ENCODE peak calls at places on chromosomes 11 and 22, in ten cellular contexts. One of them, this sample, is unnamed.

GRCh38 chr11:11416917-11417316 is 63.9 kb upstream of the CSNK2A3 start:
- DNase-seq in T-cell: no peak
- DNase-seq in myocyte: peak
- DNase-seq in activated T-helper 1 cell treated with Interleukin-2 at 50 U/mL for 16 hours: no peak
- DNase-seq in activated naive CD8-positive, alpha-beta T cell treated with anti-CD3 and anti-CD28 coated beads, Interleukin-2, amount 10 ng/mL, durations not matched to agents 7 days and 5 days: no peak
- DNase-seq in upper lobe of right lung: no peak
- DNase-seq in HFFc6: peak
- DNase-seq in Calu3: no peak
- DNase-seq in stimulated activated CD4-positive, alpha-beta T cell treated with anti-CD3 and anti-CD28 coated beads, Interleukin-1b, Interleukin-23, amount 100 ng/mL, for 24 hours: no peak
- DNase-seq in EH: peak
- DNase-seq in this sample: no peak

GRCh38 chr11:72015511-72016061 is 16.9 kb downstream of the IL18BP start:
- DNase-seq in T-cell: no peak
- DNase-seq in myocyte: no peak
- DNase-seq in activated T-helper 1 cell treated with Interleukin-2 at 50 U/mL for 16 hours: no peak
- DNase-seq in activated naive CD8-positive, alpha-beta T cell treated with anti-CD3 and anti-CD28 coated beads, Interleukin-2, amount 10 ng/mL, durations not matched to agents 7 days and 5 days: no peak
- DNase-seq in upper lobe of right lung: peak
- DNase-seq in HFFc6: no peak
- DNase-seq in Calu3: peak
- DNase-seq in stimulated activated CD4-positive, alpha-beta T cell treated with anti-CD3 and anti-CD28 coated beads, Interleukin-1b, Interleukin-23, amount 100 ng/mL, for 24 hours: no peak
- DNase-seq in EH: no peak
- DNase-seq in this sample: no peak

GRCh38 chr11:57287884-57288283 is 36.9 kb downstream of the TNKS1BP1 start:
- DNase-seq in T-cell: no peak
- DNase-seq in myocyte: no peak
- DNase-seq in activated T-helper 1 cell treated with Interleukin-2 at 50 U/mL for 16 hours: no peak
- DNase-seq in activated naive CD8-positive, alpha-beta T cell treated with anti-CD3 and anti-CD28 coated beads, Interleukin-2, amount 10 ng/mL, durations not matched to agents 7 days and 5 days: no peak
- DNase-seq in upper lobe of right lung: no peak
- DNase-seq in HFFc6: no peak
- DNase-seq in Calu3: no peak
- DNase-seq in stimulated activated CD4-positive, alpha-beta T cell treated with anti-CD3 and anti-CD28 coated beads, Interleukin-1b, Interleukin-23, amount 100 ng/mL, for 24 hours: no peak
- DNase-seq in EH: no peak
- DNase-seq in this sample: no peak

GRCh38 chr22:20990184-20991180 is 8.4 kb downstream of the LZTR1 start:
- DNase-seq in T-cell: no peak
- DNase-seq in myocyte: no peak
- DNase-seq in activated T-helper 1 cell treated with Interleukin-2 at 50 U/mL for 16 hours: no peak
- DNase-seq in activated naive CD8-positive, alpha-beta T cell treated with anti-CD3 and anti-CD28 coated beads, Interleukin-2, amount 10 ng/mL, durations not matched to agents 7 days and 5 days: no peak
- DNase-seq in upper lobe of right lung: no peak
- DNase-seq in HFFc6: no peak
- DNase-seq in Calu3: no peak
- DNase-seq in stimulated activated CD4-positive, alpha-beta T cell treated with anti-CD3 and anti-CD28 coated beads, Interleukin-1b, Interleukin-23, amount 100 ng/mL, for 24 hours: no peak
- DNase-seq in EH: no peak
- DNase-seq in this sample: no peak

GRCh38 chr11:581752-582151 is 5.5 kb downstream of the PHRF1 start:
- DNase-seq in T-cell: no peak
- DNase-seq in myocyte: no peak
- DNase-seq in activated T-helper 1 cell treated with Interleukin-2 at 50 U/mL for 16 hours: no peak
- DNase-seq in activated naive CD8-positive, alpha-beta T cell treated with anti-CD3 and anti-CD28 coated beads, Interleukin-2, amount 10 ng/mL, durations not matched to agents 7 days and 5 days: no peak
- DNase-seq in upper lobe of right lung: no peak
- DNase-seq in HFFc6: no peak
- DNase-seq in Calu3: no peak
- DNase-seq in stimulated activated CD4-positive, alpha-beta T cell treated with anti-CD3 and anti-CD28 coated beads, Interleukin-1b, Interleukin-23, amount 100 ng/mL, for 24 hours: no peak
- DNase-seq in EH: no peak
- DNase-seq in this sample: no peak

GRCh38 chr11:110522456-110522855 is 92.7 kb downstream of the FDX1 start:
- DNase-seq in T-cell: no peak
- DNase-seq in myocyte: no peak
- DNase-seq in activated T-helper 1 cell treated with Interleukin-2 at 50 U/mL for 16 hours: no peak
- DNase-seq in activated naive CD8-positive, alpha-beta T cell treated with anti-CD3 and anti-CD28 coated beads, Interleukin-2, amount 10 ng/mL, durations not matched to agents 7 days and 5 days: no peak
- DNase-seq in upper lobe of right lung: no peak
- DNase-seq in HFFc6: no peak
- DNase-seq in Calu3: no peak
- DNase-seq in stimulated activated CD4-positive, alpha-beta T cell treated with anti-CD3 and anti-CD28 coated beads, Interleukin-1b, Interleukin-23, amount 100 ng/mL, for 24 hours: no peak
- DNase-seq in EH: no peak
- DNase-seq in this sample: no peak

GRCh38 chr11:27347361-27347760 is 15.7 kb downstream of the CCDC34 start:
- DNase-seq in T-cell: no peak
- DNase-seq in myocyte: no peak
- DNase-seq in activated T-helper 1 cell treated with Interleukin-2 at 50 U/mL for 16 hours: no peak
- DNase-seq in activated naive CD8-positive, alpha-beta T cell treated with anti-CD3 and anti-CD28 coated beads, Interleukin-2, amount 10 ng/mL, durations not matched to agents 7 days and 5 days: no peak
- DNase-seq in upper lobe of right lung: no peak
- DNase-seq in HFFc6: no peak
- DNase-seq in Calu3: no peak
- DNase-seq in stimulated activated CD4-positive, alpha-beta T cell treated with anti-CD3 and anti-CD28 coated beads, Interleukin-1b, Interleukin-23, amount 100 ng/mL, for 24 hours: no peak
- DNase-seq in EH: no peak
- DNase-seq in this sample: no peak

GRCh38 chr11:5226732-5227327 is at the start of gene HBB:
- DNase-seq in T-cell: no peak
- DNase-seq in myocyte: no peak
- DNase-seq in activated T-helper 1 cell treated with Interleukin-2 at 50 U/mL for 16 hours: no peak
- DNase-seq in activated naive CD8-positive, alpha-beta T cell treated with anti-CD3 and anti-CD28 coated beads, Interleukin-2, amount 10 ng/mL, durations not matched to agents 7 days and 5 days: no peak
- DNase-seq in upper lobe of right lung: no peak
- DNase-seq in HFFc6: no peak
- DNase-seq in Calu3: no peak
- DNase-seq in stimulated activated CD4-positive, alpha-beta T cell treated with anti-CD3 and anti-CD28 coated beads, Interleukin-1b, Interleukin-23, amount 100 ng/mL, for 24 hours: no peak
- DNase-seq in EH: no peak
- DNase-seq in this sample: no peak

GRCh38 chr11:31810779-31811647 is at the start of gene PAX6:
- DNase-seq in T-cell: peak
- DNase-seq in myocyte: peak
- DNase-seq in activated T-helper 1 cell treated with Interleukin-2 at 50 U/mL for 16 hours: no peak
- DNase-seq in activated naive CD8-positive, alpha-beta T cell treated with anti-CD3 and anti-CD28 coated beads, Interleukin-2, amount 10 ng/mL, durations not matched to agents 7 days and 5 days: no peak
- DNase-seq in upper lobe of right lung: no peak
- DNase-seq in HFFc6: no peak
- DNase-seq in Calu3: peak
- DNase-seq in stimulated activated CD4-positive, alpha-beta T cell treated with anti-CD3 and anti-CD28 coated beads, Interleukin-1b, Interleukin-23, amount 100 ng/mL, for 24 hours: no peak
- DNase-seq in EH: no peak
- DNase-seq in this sample: peak

GRCh38 chr11:74434528-74434927 is 32.8 kb downstream of the KCNE3 start:
- DNase-seq in T-cell: no peak
- DNase-seq in myocyte: no peak
- DNase-seq in activated T-helper 1 cell treated with Interleukin-2 at 50 U/mL for 16 hours: no peak
- DNase-seq in activated naive CD8-positive, alpha-beta T cell treated with anti-CD3 and anti-CD28 coated beads, Interleukin-2, amount 10 ng/mL, durations not matched to agents 7 days and 5 days: no peak
- DNase-seq in upper lobe of right lung: no peak
- DNase-seq in HFFc6: no peak
- DNase-seq in Calu3: no peak
- DNase-seq in stimulated activated CD4-positive, alpha-beta T cell treated with anti-CD3 and anti-CD28 coated beads, Interleukin-1b, Interleukin-23, amount 100 ng/mL, for 24 hours: no peak
- DNase-seq in EH: peak
- DNase-seq in this sample: no peak

GRCh38 chr11:16097543-16097942 is 258.8 kb downstream of the SOX6 start:
- DNase-seq in T-cell: no peak
- DNase-seq in myocyte: no peak
- DNase-seq in activated T-helper 1 cell treated with Interleukin-2 at 50 U/mL for 16 hours: no peak
- DNase-seq in activated naive CD8-positive, alpha-beta T cell treated with anti-CD3 and anti-CD28 coated beads, Interleukin-2, amount 10 ng/mL, durations not matched to agents 7 days and 5 days: no peak
- DNase-seq in upper lobe of right lung: no peak
- DNase-seq in HFFc6: no peak
- DNase-seq in Calu3: no peak
- DNase-seq in stimulated activated CD4-positive, alpha-beta T cell treated with anti-CD3 and anti-CD28 coated beads, Interleukin-1b, Interleukin-23, amount 100 ng/mL, for 24 hours: no peak
- DNase-seq in EH: no peak
- DNase-seq in this sample: no peak

GRCh38 chr11:125382211-125382807 is 113.8 kb downstream of the FEZ1 start:
- DNase-seq in T-cell: no peak
- DNase-seq in myocyte: no peak
- DNase-seq in activated T-helper 1 cell treated with Interleukin-2 at 50 U/mL for 16 hours: no peak
- DNase-seq in activated naive CD8-positive, alpha-beta T cell treated with anti-CD3 and anti-CD28 coated beads, Interleukin-2, amount 10 ng/mL, durations not matched to agents 7 days and 5 days: no peak
- DNase-seq in upper lobe of right lung: peak
- DNase-seq in HFFc6: no peak
- DNase-seq in Calu3: peak
- DNase-seq in stimulated activated CD4-positive, alpha-beta T cell treated with anti-CD3 and anti-CD28 coated beads, Interleukin-1b, Interleukin-23, amount 100 ng/mL, for 24 hours: no peak
- DNase-seq in EH: no peak
- DNase-seq in this sample: no peak

GRCh38 chr11:60970369-60970774 is 1.1 kb upstream of the CD6 start:
- DNase-seq in T-cell: peak
- DNase-seq in myocyte: peak
- DNase-seq in activated T-helper 1 cell treated with Interleukin-2 at 50 U/mL for 16 hours: peak
- DNase-seq in activated naive CD8-positive, alpha-beta T cell treated with anti-CD3 and anti-CD28 coated beads, Interleukin-2, amount 10 ng/mL, durations not matched to agents 7 days and 5 days: peak
- DNase-seq in upper lobe of right lung: peak
- DNase-seq in HFFc6: peak
- DNase-seq in Calu3: peak
- DNase-seq in stimulated activated CD4-positive, alpha-beta T cell treated with anti-CD3 and anti-CD28 coated beads, Interleukin-1b, Interleukin-23, amount 100 ng/mL, for 24 hours: peak
- DNase-seq in EH: peak
- DNase-seq in this sample: peak

GRCh38 chr22:24315367-24315781 is 44.7 kb downstream of the SPECC1L start:
- DNase-seq in T-cell: no peak
- DNase-seq in myocyte: no peak
- DNase-seq in activated T-helper 1 cell treated with Interleukin-2 at 50 U/mL for 16 hours: no peak
- DNase-seq in activated naive CD8-positive, alpha-beta T cell treated with anti-CD3 and anti-CD28 coated beads, Interleukin-2, amount 10 ng/mL, durations not matched to agents 7 days and 5 days: no peak
- DNase-seq in upper lobe of right lung: no peak
- DNase-seq in HFFc6: no peak
- DNase-seq in Calu3: no peak
- DNase-seq in stimulated activated CD4-positive, alpha-beta T cell treated with anti-CD3 and anti-CD28 coated beads, Interleukin-1b, Interleukin-23, amount 100 ng/mL, for 24 hours: no peak
- DNase-seq in EH: peak
- DNase-seq in this sample: no peak

GRCh38 chr22:45504703-45505341 is 2.1 kb downstream of the FBLN1 start:
- DNase-seq in T-cell: no peak
- DNase-seq in myocyte: peak
- DNase-seq in activated T-helper 1 cell treated with Interleukin-2 at 50 U/mL for 16 hours: no peak
- DNase-seq in activated naive CD8-positive, alpha-beta T cell treated with anti-CD3 and anti-CD28 coated beads, Interleukin-2, amount 10 ng/mL, durations not matched to agents 7 days and 5 days: no peak
- DNase-seq in upper lobe of right lung: no peak
- DNase-seq in HFFc6: peak
- DNase-seq in Calu3: no peak
- DNase-seq in stimulated activated CD4-positive, alpha-beta T cell treated with anti-CD3 and anti-CD28 coated beads, Interleukin-1b, Interleukin-23, amount 100 ng/mL, for 24 hours: no peak
- DNase-seq in EH: peak
- DNase-seq in this sample: no peak

GRCh38 chr22:37254206-37254866 is 10.3 kb upstream of the RAC2 start:
- DNase-seq in T-cell: no peak
- DNase-seq in myocyte: peak
- DNase-seq in activated T-helper 1 cell treated with Interleukin-2 at 50 U/mL for 16 hours: no peak
- DNase-seq in activated naive CD8-positive, alpha-beta T cell treated with anti-CD3 and anti-CD28 coated beads, Interleukin-2, amount 10 ng/mL, durations not matched to agents 7 days and 5 days: no peak
- DNase-seq in upper lobe of right lung: peak
- DNase-seq in HFFc6: peak
- DNase-seq in Calu3: peak
- DNase-seq in stimulated activated CD4-positive, alpha-beta T cell treated with anti-CD3 and anti-CD28 coated beads, Interleukin-1b, Interleukin-23, amount 100 ng/mL, for 24 hours: no peak
- DNase-seq in EH: peak
- DNase-seq in this sample: peak

GRCh38 chr11:62103141-62103540 is 20.7 kb upstream of the INCENP start:
- DNase-seq in T-cell: no peak
- DNase-seq in myocyte: no peak
- DNase-seq in activated T-helper 1 cell treated with Interleukin-2 at 50 U/mL for 16 hours: no peak
- DNase-seq in activated naive CD8-positive, alpha-beta T cell treated with anti-CD3 and anti-CD28 coated beads, Interleukin-2, amount 10 ng/mL, durations not matched to agents 7 days and 5 days: no peak
- DNase-seq in upper lobe of right lung: no peak
- DNase-seq in HFFc6: no peak
- DNase-seq in Calu3: no peak
- DNase-seq in stimulated activated CD4-positive, alpha-beta T cell treated with anti-CD3 and anti-CD28 coated beads, Interleukin-1b, Interleukin-23, amount 100 ng/mL, for 24 hours: no peak
- DNase-seq in EH: no peak
- DNase-seq in this sample: no peak

GRCh38 chr11:36405585-36406367 is 104.3 kb downstream of the TRAF6 start:
- DNase-seq in T-cell: no peak
- DNase-seq in myocyte: no peak
- DNase-seq in activated T-helper 1 cell treated with Interleukin-2 at 50 U/mL for 16 hours: no peak
- DNase-seq in activated naive CD8-positive, alpha-beta T cell treated with anti-CD3 and anti-CD28 coated beads, Interleukin-2, amount 10 ng/mL, durations not matched to agents 7 days and 5 days: no peak
- DNase-seq in upper lobe of right lung: no peak
- DNase-seq in HFFc6: no peak
- DNase-seq in Calu3: no peak
- DNase-seq in stimulated activated CD4-positive, alpha-beta T cell treated with anti-CD3 and anti-CD28 coated beads, Interleukin-1b, Interleukin-23, amount 100 ng/mL, for 24 hours: no peak
- DNase-seq in EH: peak
- DNase-seq in this sample: no peak

GRCh38 chr11:134527382-134528243 is 115.6 kb upstream of the B3GAT1 start:
- DNase-seq in T-cell: no peak
- DNase-seq in myocyte: no peak
- DNase-seq in activated T-helper 1 cell treated with Interleukin-2 at 50 U/mL for 16 hours: no peak
- DNase-seq in activated naive CD8-positive, alpha-beta T cell treated with anti-CD3 and anti-CD28 coated beads, Interleukin-2, amount 10 ng/mL, durations not matched to agents 7 days and 5 days: peak
- DNase-seq in upper lobe of right lung: peak
- DNase-seq in HFFc6: no peak
- DNase-seq in Calu3: no peak
- DNase-seq in stimulated activated CD4-positive, alpha-beta T cell treated with anti-CD3 and anti-CD28 coated beads, Interleukin-1b, Interleukin-23, amount 100 ng/mL, for 24 hours: no peak
- DNase-seq in EH: no peak
- DNase-seq in this sample: no peak

GRCh38 chr22:28230682-28231081 is 311.6 kb upstream of the PITPNB start:
- DNase-seq in T-cell: no peak
- DNase-seq in myocyte: no peak
- DNase-seq in activated T-helper 1 cell treated with Interleukin-2 at 50 U/mL for 16 hours: no peak
- DNase-seq in activated naive CD8-positive, alpha-beta T cell treated with anti-CD3 and anti-CD28 coated beads, Interleukin-2, amount 10 ng/mL, durations not matched to agents 7 days and 5 days: no peak
- DNase-seq in upper lobe of right lung: no peak
- DNase-seq in HFFc6: no peak
- DNase-seq in Calu3: no peak
- DNase-seq in stimulated activated CD4-positive, alpha-beta T cell treated with anti-CD3 and anti-CD28 coated beads, Interleukin-1b, Interleukin-23, amount 100 ng/mL, for 24 hours: no peak
- DNase-seq in EH: peak
- DNase-seq in this sample: no peak

GRCh38 chr22:47296405-47297260 is 534.2 kb downstream of the TBC1D22A start:
- DNase-seq in T-cell: no peak
- DNase-seq in myocyte: no peak
- DNase-seq in activated T-helper 1 cell treated with Interleukin-2 at 50 U/mL for 16 hours: no peak
- DNase-seq in activated naive CD8-positive, alpha-beta T cell treated with anti-CD3 and anti-CD28 coated beads, Interleukin-2, amount 10 ng/mL, durations not matched to agents 7 days and 5 days: no peak
- DNase-seq in upper lobe of right lung: no peak
- DNase-seq in HFFc6: no peak
- DNase-seq in Calu3: no peak
- DNase-seq in stimulated activated CD4-positive, alpha-beta T cell treated with anti-CD3 and anti-CD28 coated beads, Interleukin-1b, Interleukin-23, amount 100 ng/mL, for 24 hours: no peak
- DNase-seq in EH: no peak
- DNase-seq in this sample: no peak

GRCh38 chr11:62505112-62505783 is 41.4 kb downstream of the AHNAK start:
- DNase-seq in T-cell: no peak
- DNase-seq in myocyte: no peak
- DNase-seq in activated T-helper 1 cell treated with Interleukin-2 at 50 U/mL for 16 hours: no peak
- DNase-seq in activated naive CD8-positive, alpha-beta T cell treated with anti-CD3 and anti-CD28 coated beads, Interleukin-2, amount 10 ng/mL, durations not matched to agents 7 days and 5 days: no peak
- DNase-seq in upper lobe of right lung: no peak
- DNase-seq in HFFc6: no peak
- DNase-seq in Calu3: no peak
- DNase-seq in stimulated activated CD4-positive, alpha-beta T cell treated with anti-CD3 and anti-CD28 coated beads, Interleukin-1b, Interleukin-23, amount 100 ng/mL, for 24 hours: no peak
- DNase-seq in EH: no peak
- DNase-seq in this sample: no peak

GRCh38 chr22:37907036-37907954 is 1.2 kb downstream of the MICALL1 start:
- DNase-seq in T-cell: no peak
- DNase-seq in myocyte: no peak
- DNase-seq in activated T-helper 1 cell treated with Interleukin-2 at 50 U/mL for 16 hours: no peak
- DNase-seq in activated naive CD8-positive, alpha-beta T cell treated with anti-CD3 and anti-CD28 coated beads, Interleukin-2, amount 10 ng/mL, durations not matched to agents 7 days and 5 days: no peak
- DNase-seq in upper lobe of right lung: no peak
- DNase-seq in HFFc6: peak
- DNase-seq in Calu3: no peak
- DNase-seq in stimulated activated CD4-positive, alpha-beta T cell treated with anti-CD3 and anti-CD28 coated beads, Interleukin-1b, Interleukin-23, amount 100 ng/mL, for 24 hours: no peak
- DNase-seq in EH: peak
- DNase-seq in this sample: no peak

GRCh38 chr11:119584193-119585037 is 144.6 kb downstream of the NECTIN1 start:
- DNase-seq in T-cell: no peak
- DNase-seq in myocyte: peak
- DNase-seq in activated T-helper 1 cell treated with Interleukin-2 at 50 U/mL for 16 hours: no peak
- DNase-seq in activated naive CD8-positive, alpha-beta T cell treated with anti-CD3 and anti-CD28 coated beads, Interleukin-2, amount 10 ng/mL, durations not matched to agents 7 days and 5 days: peak
- DNase-seq in upper lobe of right lung: peak
- DNase-seq in HFFc6: no peak
- DNase-seq in Calu3: peak
- DNase-seq in stimulated activated CD4-positive, alpha-beta T cell treated with anti-CD3 and anti-CD28 coated beads, Interleukin-1b, Interleukin-23, amount 100 ng/mL, for 24 hours: no peak
- DNase-seq in EH: peak
- DNase-seq in this sample: no peak

GRCh38 chr11:14148653-14149273 is 186.2 kb downstream of the SPON1 start:
- DNase-seq in T-cell: no peak
- DNase-seq in myocyte: peak
- DNase-seq in activated T-helper 1 cell treated with Interleukin-2 at 50 U/mL for 16 hours: no peak
- DNase-seq in activated naive CD8-positive, alpha-beta T cell treated with anti-CD3 and anti-CD28 coated beads, Interleukin-2, amount 10 ng/mL, durations not matched to agents 7 days and 5 days: no peak
- DNase-seq in upper lobe of right lung: no peak
- DNase-seq in HFFc6: peak
- DNase-seq in Calu3: no peak
- DNase-seq in stimulated activated CD4-positive, alpha-beta T cell treated with anti-CD3 and anti-CD28 coated beads, Interleukin-1b, Interleukin-23, amount 100 ng/mL, for 24 hours: no peak
- DNase-seq in EH: peak
- DNase-seq in this sample: peak

GRCh38 chr11:73710964-73711363 is 49.9 kb downstream of the RAB6A start:
- DNase-seq in T-cell: no peak
- DNase-seq in myocyte: no peak
- DNase-seq in activated T-helper 1 cell treated with Interleukin-2 at 50 U/mL for 16 hours: no peak
- DNase-seq in activated naive CD8-positive, alpha-beta T cell treated with anti-CD3 and anti-CD28 coated beads, Interleukin-2, amount 10 ng/mL, durations not matched to agents 7 days and 5 days: no peak
- DNase-seq in upper lobe of right lung: no peak
- DNase-seq in HFFc6: no peak
- DNase-seq in Calu3: no peak
- DNase-seq in stimulated activated CD4-positive, alpha-beta T cell treated with anti-CD3 and anti-CD28 coated beads, Interleukin-1b, Interleukin-23, amount 100 ng/mL, for 24 hours: no peak
- DNase-seq in EH: no peak
- DNase-seq in this sample: no peak

GRCh38 chr22:46748948-46749681 is 11.1 kb upstream of the CERK start:
- DNase-seq in T-cell: peak
- DNase-seq in myocyte: no peak
- DNase-seq in activated T-helper 1 cell treated with Interleukin-2 at 50 U/mL for 16 hours: peak
- DNase-seq in activated naive CD8-positive, alpha-beta T cell treated with anti-CD3 and anti-CD28 coated beads, Interleukin-2, amount 10 ng/mL, durations not matched to agents 7 days and 5 days: peak
- DNase-seq in upper lobe of right lung: peak
- DNase-seq in HFFc6: no peak
- DNase-seq in Calu3: peak
- DNase-seq in stimulated activated CD4-positive, alpha-beta T cell treated with anti-CD3 and anti-CD28 coated beads, Interleukin-1b, Interleukin-23, amount 100 ng/mL, for 24 hours: no peak
- DNase-seq in EH: peak
- DNase-seq in this sample: no peak

GRCh38 chr22:36753120-36753802 is 22.7 kb downstream of the IFT27 start:
- DNase-seq in T-cell: no peak
- DNase-seq in myocyte: peak
- DNase-seq in activated T-helper 1 cell treated with Interleukin-2 at 50 U/mL for 16 hours: no peak
- DNase-seq in activated naive CD8-positive, alpha-beta T cell treated with anti-CD3 and anti-CD28 coated beads, Interleukin-2, amount 10 ng/mL, durations not matched to agents 7 days and 5 days: no peak
- DNase-seq in upper lobe of right lung: peak
- DNase-seq in HFFc6: no peak
- DNase-seq in Calu3: no peak
- DNase-seq in stimulated activated CD4-positive, alpha-beta T cell treated with anti-CD3 and anti-CD28 coated beads, Interleukin-1b, Interleukin-23, amount 100 ng/mL, for 24 hours: no peak
- DNase-seq in EH: peak
- DNase-seq in this sample: no peak

This sample was measured in retinal pigment epithelial cell.